ENCODE peak calls at places on chromosomes 12 and 14, in five cellular contexts. B is brain microvascular endothelial cell, M is mammary epithelial cell, V is HL-60, Y is astrocyte. H is an unnamed sample.
A peak's percentile ranks its signal among the peaks of the same experiment; 100 is the strongest.

GRCh38 chr14:96754845-96755184 is 42.4 kb upstream of the VRK1 start:
- DNase-seq in B (no peak), M (no peak), V (no peak), Y (no peak), H (no peak)

GRCh38 chr12:57148469-57149308 is 1.3 kb upstream of the LRP1-AS start:
- DNase-seq in B (no peak), M (no peak), V (no peak), Y (no peak), H (no peak)

GRCh38 chr12:119182701-119183493 is 4.2 kb downstream of the HSPB8 start:
- DNase-seq in B (peak; percentile 54), M (no peak), V (no peak), Y (peak; percentile 64), H (peak; percentile 85)

GRCh38 chr12:22333751-22334695 is 484 bp downstream of the ST8SIA1 start:
- DNase-seq in B (no peak), M (no peak), V (no peak), Y (no peak), H (no peak)

GRCh38 chr12:66662729-66663128 is 16.1 kb downstream of the GRIP1 start:
- DNase-seq in B (peak; percentile 54), M (peak; percentile 76), V (no peak), Y (peak; percentile 63), H (no peak)

GRCh38 chr12:128969480-128970055 is 116.3 kb downstream of the GLT1D1 start:
- DNase-seq in B (peak; percentile 11), M (no peak), V (no peak), Y (no peak), H (no peak)

GRCh38 chr14:79661762-79662161 is 549.5 kb downstream of the DIO2 start:
- DNase-seq in B (peak; percentile 87), M (no peak), V (no peak), Y (peak; percentile 52), H (no peak)

GRCh38 chr14:75655235-75655634 is 5.4 kb downstream of the ERG28 start:
- DNase-seq in B (no peak), M (no peak), V (no peak), Y (no peak), H (no peak)

GRCh38 chr14:64861916-64862315 is 17.8 kb downstream of the SPTB start:
- DNase-seq in B (no peak), M (no peak), V (no peak), Y (no peak), H (no peak)

GRCh38 chr14:22390824-22391461 is 198.1 kb downstream of the DAD1 start:
- DNase-seq in B (no peak), M (peak; percentile 65), V (no peak), Y (no peak), H (no peak)

GRCh38 chr12:51760231-51760630 is 88.3 kb downstream of the FIGNL2 start:
- DNase-seq in B (no peak), M (no peak), V (no peak), Y (no peak), H (no peak)

GRCh38 chr14:81235096-81235495 is 14.3 kb upstream of the GTF2A1 start:
- DNase-seq in B (no peak), M (no peak), V (no peak), Y (no peak), H (no peak)

GRCh38 chr12:125683748-125684381 is 618.6 kb downstream of the AACS start:
- DNase-seq in B (no peak), M (no peak), V (no peak), Y (no peak), H (no peak)

GRCh38 chr14:78848234-78848820 is 678.2 kb downstream of the NRXN3 start:
- DNase-seq in B (peak; percentile 24), M (peak; percentile 36), V (no peak), Y (peak; percentile 3), H (no peak)

GRCh38 chr14:79369359-79370332 is 841.7 kb downstream of the DIO2 start:
- DNase-seq in B (peak; percentile 97), M (peak; percentile 5), V (no peak), Y (peak; percentile 99), H (peak; percentile 42)

GRCh38 chr12:53754633-53755261 is 3.0 kb upstream of the CISTR start:
- DNase-seq in B (no peak), M (no peak), V (no peak), Y (peak; percentile 33), H (no peak)

GRCh38 chr12:54601841-54602240 is 13.4 kb upstream of the PPP1R1A start:
- DNase-seq in B (no peak), M (peak; percentile 41), V (no peak), Y (no peak), H (no peak)

GRCh38 chr12:673849-674248 is 10.6 kb upstream of the NINJ2 start:
- DNase-seq in B (no peak), M (no peak), V (no peak), Y (no peak), H (no peak)

GRCh38 chr12:52846356-52846970 is 2.3 kb downstream of the KRT78 start:
- DNase-seq in B (no peak), M (no peak), V (no peak), Y (no peak), H (no peak)

GRCh38 chr14:71206766-71207371 is 299.6 kb downstream of the PCNX1 start:
- DNase-seq in B (peak; percentile 80), M (peak; percentile 88), V (no peak), Y (peak; percentile 91), H (peak; percentile 26)

GRCh38 chr12:109538191-109538863 is 35.0 kb downstream of the MMAB start:
- DNase-seq in B (no peak), M (no peak), V (no peak), Y (no peak), H (no peak)

GRCh38 chr14:32724864-32725550 is 213.7 kb upstream of the NPAS3 start:
- DNase-seq in B (peak; percentile 94), M (peak; percentile 40), V (no peak), Y (peak; percentile 93), H (no peak)

GRCh38 chr12:72267974-72268373 is 4.2 kb upstream of the TRHDE start:
- DNase-seq in B (no peak), M (no peak), V (no peak), Y (no peak), H (no peak)

GRCh38 chr12:130953783-130954543 is at the start of gene ADGRD1:
- DNase-seq in B (no peak), M (no peak), V (peak; percentile 58), Y (no peak), H (no peak)

GRCh38 chr12:31238764-31239387 is 87.1 kb downstream of the SINHCAF start:
- DNase-seq in B (peak; percentile 76), M (peak; percentile 61), V (peak; percentile 4), Y (peak; percentile 45), H (no peak)
- H3K4me3 ChIP-seq in B (no peak overlapping the region), M (no peak overlapping the region), V (no peak overlapping the region), Y (no peak overlapping the region), H (no peak overlapping the region)

GRCh38 chr12:89525002-89525823 is 617 bp upstream of the GALNT4 start:
- DNase-seq in B (peak; percentile 24), M (peak; percentile 59), V (no peak), Y (peak; percentile 29), H (no peak)
- TF ChIP-seq CTCF in B (no peak), M (no peak), V (no peak), Y (no peak), H (no peak)

GRCh38 chr14:74405663-74406062 is 20.3 kb downstream of the SYNDIG1L start:
- DNase-seq in B (no peak), M (no peak), V (no peak), Y (no peak), H (no peak)

GRCh38 chr14:74402264-74403251 is 23.5 kb downstream of the SYNDIG1L start:
- DNase-seq in B (no peak), M (no peak), V (no peak), Y (no peak), H (no peak)

GRCh38 chr14:74401504-74402241 is 24.3 kb downstream of the SYNDIG1L start:
- DNase-seq in B (no peak), M (no peak), V (no peak), Y (no peak), H (peak; percentile 12)

GRCh38 chr14:74403619-74404417 is 22.2 kb downstream of the SYNDIG1L start:
- DNase-seq in B (no peak), M (no peak), V (no peak), Y (no peak), H (no peak)

GRCh38 chr14:74404435-74404834 is 21.6 kb downstream of the SYNDIG1L start:
- DNase-seq in B (no peak), M (no peak), V (no peak), Y (no peak), H (no peak)
- H3K27me3 ChIP-seq in B (peaks cover 7% of the 10 kb centered on the region), M (peaks cover 2% of the 10 kb centered on the region), V (no peaks in the 10 kb centered on the region), Y (peaks cover 16% of the 10 kb centered on the region), H (peaks cover 24% of the 10 kb centered on the region)

GRCh38 chr12:106138279-106138645 is 492 bp downstream of the NUAK1 start:
- DNase-seq in B (no peak), M (peak; percentile 25), V (no peak), Y (no peak), H (no peak)

GRCh38 chr12:106140223-106140986 is 1.7 kb upstream of the NUAK1 start:
- DNase-seq in B (no peak), M (no peak), V (no peak), Y (no peak), H (no peak)

GRCh38 chr12:106138646-106139421 is at the start of gene NUAK1:
- DNase-seq in B (peak; percentile 30), M (peak; percentile 50), V (no peak), Y (peak; percentile 69), H (no peak)

GRCh38 chr12:106141003-106141402 is 2.2 kb upstream of the NUAK1 start:
- DNase-seq in B (no peak), M (no peak), V (no peak), Y (no peak), H (no peak)

GRCh38 chr12:106139422-106140141 is 828 bp upstream of the NUAK1 start:
- DNase-seq in B (peak; percentile 67), M (peak; percentile 66), V (no peak), Y (peak; percentile 64), H (no peak)
- H3K4me3 ChIP-seq in B (peak overlapping the region; percentile 80), M (peak overlapping the region; percentile 75), V (no peak overlapping the region), Y (peak overlapping the region; percentile 67), H (peak overlapping the region; percentile 81)

GRCh38 chr14:99118046-99118721 is 153.8 kb downstream of the BCL11B start:
- DNase-seq in B (no peak), M (no peak), V (no peak), Y (no peak), H (no peak)
- TF ChIP-seq CTCF in B (no peak), M (no peak), V (no peak), Y (no peak), H (no peak)

DNA sequence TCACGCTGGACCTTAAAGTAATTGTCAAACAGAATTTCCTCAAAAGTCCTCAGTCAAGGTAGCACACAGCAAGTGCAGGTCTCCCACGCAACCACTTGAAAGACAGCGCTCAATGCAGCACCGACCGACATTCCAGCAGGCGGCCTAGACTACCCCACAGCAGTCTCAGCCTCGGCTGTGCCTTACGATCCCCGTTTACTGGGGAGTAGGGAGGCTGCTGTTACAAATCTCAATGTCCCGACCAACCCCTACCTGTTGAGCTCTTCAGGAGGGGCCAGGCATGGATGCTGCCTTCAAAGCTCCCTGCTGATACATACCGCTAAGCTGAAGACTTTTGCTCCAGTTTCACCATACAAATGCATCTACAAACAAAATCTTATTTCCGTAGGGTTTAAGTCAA is 21.8 kb downstream of the VPS37B start:
- DNase-seq in B (no peak), M (no peak), V (no peak), Y (no peak), H (no peak)
- H3K27me3 ChIP-seq in B (no peaks in the 10 kb centered on the region), M (no peaks in the 10 kb centered on the region), V (no peaks in the 10 kb centered on the region), Y (no peaks in the 10 kb centered on the region), H (no peaks in the 10 kb centered on the region)